ENCODE peak calls at places on chromosomes 16 and 17, in five cellular contexts. One of them, this sample, is unnamed.
A peak's percentile ranks its signal among the peaks of the same experiment; 100 is the strongest.

GRCh38 chr16:305916-306315 is 23.0 kb downstream of the PDIA2 start:
- DNase-seq in GM12878: no peak
- DNase-seq in K562: no peak
- DNase-seq in HepG2: no peak
- DNase-seq in SK-N-SH: no peak
- DNase-seq in this sample: no peak

GRCh38 chr17:309361-309888 is 43.2 kb downstream of the RPH3AL start:
- DNase-seq in SK-N-SH: peak; percentile 86
- DNase-seq in HepG2: peak; percentile 53
- DNase-seq in GM12878: no peak
- DNase-seq in K562: peak; percentile 56
- DNase-seq in this sample: peak; percentile 24

GRCh38 chr17:21039839-21040575 is 2.8 kb downstream of the USP22 start:
- DNase-seq in SK-N-SH: peak; percentile 48
- DNase-seq in HepG2: peak; percentile 70
- DNase-seq in K562: peak; percentile 66
- DNase-seq in GM12878: no peak
- DNase-seq in this sample: no peak

GRCh38 chr16:65572156-65572555 is 450.3 kb upstream of the CDH11 start:
- DNase-seq in GM12878: no peak
- DNase-seq in SK-N-SH: no peak
- DNase-seq in HepG2: no peak
- DNase-seq in K562: no peak
- DNase-seq in this sample: no peak

GRCh38 chr16:50315346-50315997 is 49.1 kb downstream of the ADCY7 start:
- DNase-seq in GM12878: no peak
- DNase-seq in K562: no peak
- DNase-seq in SK-N-SH: peak; percentile 80
- DNase-seq in HepG2: no peak
- DNase-seq in this sample: no peak

GRCh38 chr16:88924834-88925539 is 52.0 kb downstream of the CBFA2T3 start:
- DNase-seq in SK-N-SH: peak; percentile 80
- DNase-seq in HepG2: peak; percentile 70
- DNase-seq in K562: peak; percentile 43
- DNase-seq in GM12878: no peak
- DNase-seq in this sample: peak; percentile 8

GRCh38 chr17:73879987-73880386 is 235.7 kb upstream of the SDK2 start:
- DNase-seq in GM12878: no peak
- DNase-seq in HepG2: no peak
- DNase-seq in K562: no peak
- DNase-seq in SK-N-SH: peak; percentile 72
- DNase-seq in this sample: no peak

GRCh38 chr16:73161977-73162376 is 114.0 kb upstream of the ZFHX3 start:
- DNase-seq in GM12878: no peak
- DNase-seq in HepG2: peak; percentile 78
- DNase-seq in K562: no peak
- DNase-seq in SK-N-SH: no peak
- DNase-seq in this sample: no peak

GRCh38 chr17:38789185-38789584 is 10.2 kb downstream of the PIP4K2B start:
- DNase-seq in K562: peak; percentile 12
- DNase-seq in GM12878: no peak
- DNase-seq in HepG2: no peak
- DNase-seq in SK-N-SH: peak; percentile 75
- DNase-seq in this sample: no peak

GRCh38 chr16:86424968-86425367 is 85.4 kb upstream of the FOXF1 start:
- DNase-seq in K562: no peak
- DNase-seq in HepG2: no peak
- DNase-seq in SK-N-SH: no peak
- DNase-seq in GM12878: no peak
- DNase-seq in this sample: no peak

GRCh38 chr16:703406-703805 is 2.2 kb downstream of the FBXL16 start:
- DNase-seq in HepG2: no peak
- DNase-seq in SK-N-SH: no peak
- DNase-seq in K562: no peak
- DNase-seq in GM12878: no peak
- DNase-seq in this sample: no peak

GRCh38 chr17:179721-180379 is 1.6 kb downstream of the DOC2B start:
- DNase-seq in HepG2: no peak
- DNase-seq in SK-N-SH: peak; percentile 75
- DNase-seq in GM12878: no peak
- DNase-seq in K562: no peak
- DNase-seq in this sample: no peak

GRCh38 chr17:74128456-74128855 is 75.0 kb upstream of the RPL38 start:
- DNase-seq in HepG2: no peak
- DNase-seq in SK-N-SH: no peak
- DNase-seq in GM12878: no peak
- DNase-seq in K562: no peak
- DNase-seq in this sample: no peak

GRCh38 chr17:36515837-36516236 is 18.8 kb downstream of the MYO19 start:
- DNase-seq in SK-N-SH: no peak
- DNase-seq in K562: no peak
- DNase-seq in HepG2: no peak
- DNase-seq in GM12878: no peak
- DNase-seq in this sample: no peak

GRCh38 chr16:56894331-56894917 is 29.4 kb downstream of the SLC12A3 start:
- DNase-seq in GM12878: no peak
- DNase-seq in HepG2: no peak
- DNase-seq in SK-N-SH: no peak
- DNase-seq in K562: no peak
- DNase-seq in this sample: no peak

GRCh38 chr16:21570676-21571017 is 28.7 kb upstream of the METTL9 start:
- DNase-seq in K562: no peak
- DNase-seq in SK-N-SH: no peak
- DNase-seq in HepG2: no peak
- DNase-seq in GM12878: no peak
- DNase-seq in this sample: no peak

GRCh38 chr16:72109300-72109699 is 15.7 kb downstream of the DHX38 start:
- DNase-seq in GM12878: no peak
- DNase-seq in K562: no peak
- DNase-seq in SK-N-SH: no peak
- DNase-seq in HepG2: no peak
- DNase-seq in this sample: no peak

GRCh38 chr17:50806141-50806643 is 29.2 kb upstream of the WFIKKN2 start:
- DNase-seq in SK-N-SH: no peak
- DNase-seq in K562: peak; percentile 38
- DNase-seq in GM12878: no peak
- DNase-seq in HepG2: peak; percentile 73
- DNase-seq in this sample: no peak

GRCh38 chr17:49031965-49032928 is 35.1 kb downstream of the IGF2BP1 start:
- DNase-seq in K562: peak; percentile 83
- DNase-seq in GM12878: peak; percentile 16
- DNase-seq in SK-N-SH: peak; percentile 88
- DNase-seq in HepG2: peak; percentile 86
- DNase-seq in this sample: peak; percentile 70

GRCh38 chr16:48558269-48558915 is 51.6 kb downstream of the N4BP1 start:
- DNase-seq in K562: no peak
- DNase-seq in HepG2: no peak
- DNase-seq in SK-N-SH: no peak
- DNase-seq in GM12878: no peak
- DNase-seq in this sample: peak; percentile 84

GRCh38 chr17:8420041-8420934 is 15.4 kb upstream of the NDEL1 start:
- DNase-seq in HepG2: peak; percentile 97
- DNase-seq in GM12878: no peak
- DNase-seq in K562: peak; percentile 96
- DNase-seq in SK-N-SH: peak; percentile 72
- DNase-seq in this sample: no peak

GRCh38 chr17:48311324-48311723 is 118.7 kb downstream of the SKAP1 start:
- DNase-seq in K562: no peak
- DNase-seq in HepG2: no peak
- DNase-seq in SK-N-SH: no peak
- DNase-seq in GM12878: no peak
- DNase-seq in this sample: no peak

GRCh38 chr17:2719861-2720260 is 8.3 kb upstream of the CLUH start:
- DNase-seq in SK-N-SH: no peak
- DNase-seq in GM12878: no peak
- DNase-seq in HepG2: no peak
- DNase-seq in K562: no peak
- DNase-seq in this sample: no peak

GRCh38 chr17:19799796-19800195 is 51.7 kb upstream of the ALDH3A1 start:
- DNase-seq in GM12878: no peak
- DNase-seq in HepG2: no peak
- DNase-seq in K562: no peak
- DNase-seq in SK-N-SH: no peak
- DNase-seq in this sample: no peak

GRCh38 chr17:17900615-17901520 is 64.1 kb upstream of the SREBF1 start:
- DNase-seq in HepG2: peak; percentile 96
- DNase-seq in GM12878: no peak
- DNase-seq in SK-N-SH: peak; percentile 77
- DNase-seq in K562: no peak
- DNase-seq in this sample: peak; percentile 29

GRCh38 chr17:10019941-10020403 is 114.9 kb upstream of the RCVRN start:
- DNase-seq in GM12878: no peak
- DNase-seq in SK-N-SH: no peak
- DNase-seq in HepG2: no peak
- DNase-seq in K562: no peak
- DNase-seq in this sample: peak; percentile 81

GRCh38 chr16:23754594-23755483 is at the start of gene CHP2:
- DNase-seq in K562: peak; percentile 80
- DNase-seq in HepG2: no peak
- DNase-seq in SK-N-SH: peak; percentile 58
- DNase-seq in GM12878: no peak
- DNase-seq in this sample: no peak

GRCh38 chr16:56773531-56773930 is 43.6 kb downstream of the NUP93 start:
- DNase-seq in K562: no peak
- DNase-seq in GM12878: no peak
- DNase-seq in HepG2: no peak
- DNase-seq in SK-N-SH: no peak
- DNase-seq in this sample: no peak

GRCh38 chr17:15210247-15210646 is 54.9 kb downstream of the PMP22 start:
- DNase-seq in GM12878: no peak
- DNase-seq in SK-N-SH: peak; percentile 56
- DNase-seq in K562: no peak
- DNase-seq in HepG2: no peak
- DNase-seq in this sample: no peak

GRCh38 chr16:80656161-80656560 is 115.4 kb downstream of the DYNLRB2 start:
- DNase-seq in SK-N-SH: no peak
- DNase-seq in HepG2: no peak
- DNase-seq in GM12878: no peak
- DNase-seq in K562: no peak
- DNase-seq in this sample: no peak

GRCh38 chr16:3215601-3216262 is 19.2 kb downstream of the ZNF200 start:
- DNase-seq in SK-N-SH: no peak
- DNase-seq in GM12878: no peak
- DNase-seq in K562: no peak
- DNase-seq in HepG2: no peak
- DNase-seq in this sample: no peak
- TF ChIP-seq REST in SK-N-SH: no peak
- TF ChIP-seq REST in GM12878: no peak
- TF ChIP-seq REST in K562: no peak
- TF ChIP-seq REST in HepG2: no peak
- TF ChIP-seq REST in this sample: no peak

GRCh38 chr16:4474192-4474961 is at the start of gene NMRAL1:
- DNase-seq in SK-N-SH: peak; percentile 96
- DNase-seq in K562: peak; percentile 98
- DNase-seq in HepG2: peak; percentile 82
- DNase-seq in GM12878: peak; percentile 82
- DNase-seq in this sample: peak; percentile 97
- TF ChIP-seq GABPA in SK-N-SH: peak; percentile 34
- TF ChIP-seq GABPA in K562: peak; percentile 82
- TF ChIP-seq GABPA in HepG2: peak; percentile 14
- TF ChIP-seq GABPA in GM12878: no peak
- TF ChIP-seq GABPA in this sample: no peak

DNA sequence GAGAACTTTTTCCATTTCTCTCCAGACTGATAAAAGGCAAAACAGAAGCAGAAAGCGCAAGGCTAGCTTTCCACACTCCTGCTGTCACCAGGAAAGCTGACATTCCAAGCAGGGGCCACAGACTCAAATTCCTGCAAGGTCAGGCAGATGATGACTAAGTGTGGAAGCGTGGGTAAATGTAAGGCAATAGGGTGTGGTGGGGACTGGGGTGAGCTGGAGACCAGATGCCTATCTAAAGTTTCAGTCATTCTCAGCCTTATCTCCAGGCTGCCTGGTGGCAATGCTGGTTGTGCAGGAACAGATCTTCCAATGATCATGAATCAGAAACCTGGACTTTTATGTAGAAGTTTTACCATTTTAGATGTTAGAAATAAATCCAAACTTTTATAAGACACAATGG is 224.1 kb downstream of the GSG1L start:
- DNase-seq in K562: peak; percentile 9
- DNase-seq in HepG2: no peak
- DNase-seq in GM12878: no peak
- DNase-seq in SK-N-SH: no peak
- DNase-seq in this sample: no peak
- TF ChIP-seq REST in K562: no peak
- TF ChIP-seq REST in HepG2: no peak
- TF ChIP-seq REST in GM12878: no peak
- TF ChIP-seq REST in SK-N-SH: no peak
- TF ChIP-seq REST in this sample: no peak

GRCh38 chr16:85034591-85035433 is 7.2 kb downstream of the KIAA0513 start:
- DNase-seq in SK-N-SH: no peak
- DNase-seq in HepG2: no peak
- DNase-seq in K562: no peak
- DNase-seq in GM12878: no peak
- DNase-seq in this sample: no peak

GRCh38 chr16:85037721-85038120 is 10.1 kb downstream of the KIAA0513 start:
- DNase-seq in SK-N-SH: no peak
- DNase-seq in GM12878: no peak
- DNase-seq in K562: no peak
- DNase-seq in HepG2: no peak
- DNase-seq in this sample: no peak

GRCh38 chr16:85036398-85037049 is 8.9 kb downstream of the KIAA0513 start:
- DNase-seq in GM12878: no peak
- DNase-seq in HepG2: no peak
- DNase-seq in SK-N-SH: no peak
- DNase-seq in K562: no peak
- DNase-seq in this sample: no peak

GRCh38 chr16:85033153-85033552 is 5.6 kb downstream of the KIAA0513 start:
- DNase-seq in SK-N-SH: no peak
- DNase-seq in HepG2: no peak
- DNase-seq in GM12878: no peak
- DNase-seq in K562: no peak
- DNase-seq in this sample: no peak

DNA sequence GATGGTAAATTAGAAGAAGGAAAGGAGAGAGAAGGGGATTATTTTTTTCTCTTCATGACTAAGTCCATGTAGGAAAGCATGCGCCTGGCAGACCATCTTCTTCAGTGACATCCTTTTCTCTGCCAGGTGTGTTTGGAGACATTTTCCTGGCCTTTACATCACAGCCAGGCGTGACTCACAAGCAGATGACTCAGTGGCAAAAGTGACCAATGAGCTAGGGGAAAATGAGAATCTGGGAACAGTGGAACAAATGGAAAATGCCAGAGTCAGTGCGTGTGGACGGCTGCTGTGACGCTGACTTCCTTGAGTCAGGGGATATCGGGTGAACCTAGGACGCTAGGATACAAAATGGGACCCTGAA is 9.4 kb downstream of the KIAA0513 start:
- DNase-seq in K562: no peak
- DNase-seq in GM12878: no peak
- DNase-seq in SK-N-SH: no peak
- DNase-seq in HepG2: no peak
- DNase-seq in this sample: no peak
- TF ChIP-seq GABPA in K562: no peak
- TF ChIP-seq GABPA in GM12878: no peak
- TF ChIP-seq GABPA in SK-N-SH: no peak
- TF ChIP-seq GABPA in HepG2: no peak
- TF ChIP-seq GABPA in this sample: no peak